ENCODE peak calls at places on chromosomes 1 and 21, in five cellular contexts. One of them, this sample, is unnamed.

GRCh38 chr21:31282095-31282709 is 61.9 kb downstream of the TIAM1 start:
- DNase-seq in ovary: no peak
- DNase-seq in fibroblast of lung: peak; percentile 100
- DNase-seq in AG09319: peak; percentile 15
- DNase-seq in endothelial cell: no peak
- DNase-seq in this sample: no peak

GRCh38 chr1:2985121-2985561 is 36.1 kb upstream of the ACTRT2 start:
- DNase-seq in ovary: no peak
- DNase-seq in fibroblast of lung: no peak
- DNase-seq in AG09319: no peak
- DNase-seq in endothelial cell: no peak
- DNase-seq in this sample: no peak

GRCh38 chr1:36322786-36323635 is 434 bp downstream of the EVA1B start:
- DNase-seq in ovary: peak; percentile 77
- DNase-seq in fibroblast of lung: peak; percentile 54
- DNase-seq in AG09319: no peak
- DNase-seq in endothelial cell: peak; percentile 55
- DNase-seq in this sample: no peak

GRCh38 chr1:211482306-211482705 is 9.7 kb downstream of the RD3 start:
- DNase-seq in ovary: no peak
- DNase-seq in fibroblast of lung: no peak
- DNase-seq in AG09319: no peak
- DNase-seq in endothelial cell: no peak
- DNase-seq in this sample: no peak

GRCh38 chr1:160726498-160727391 is 12.3 kb upstream of the SLAMF7 start:
- DNase-seq in ovary: peak; percentile 60
- DNase-seq in fibroblast of lung: peak; percentile 44
- DNase-seq in AG09319: peak; percentile 11
- DNase-seq in endothelial cell: peak; percentile 63
- DNase-seq in this sample: peak; percentile 37

GRCh38 chr1:109927908-109928307 is 17.3 kb downstream of the CSF1 start:
- DNase-seq in ovary: peak; percentile 92
- DNase-seq in fibroblast of lung: peak; percentile 62
- DNase-seq in AG09319: no peak
- DNase-seq in endothelial cell: no peak
- DNase-seq in this sample: no peak

GRCh38 chr1:15400627-15401026 is 9.1 kb upstream of the EFHD2 start:
- DNase-seq in ovary: no peak
- DNase-seq in fibroblast of lung: no peak
- DNase-seq in AG09319: no peak
- DNase-seq in endothelial cell: no peak
- DNase-seq in this sample: no peak

GRCh38 chr1:99970713-99971255 is 988 bp downstream of the SLC35A3 start:
- DNase-seq in ovary: no peak
- DNase-seq in fibroblast of lung: no peak
- DNase-seq in AG09319: no peak
- DNase-seq in endothelial cell: no peak
- DNase-seq in this sample: no peak

GRCh38 chr21:46604329-46604974 is 430 bp downstream of the S100B start:
- DNase-seq in ovary: no peak
- DNase-seq in fibroblast of lung: no peak
- DNase-seq in AG09319: no peak
- DNase-seq in endothelial cell: no peak
- DNase-seq in this sample: no peak

GRCh38 chr1:208174200-208174599 is 70.0 kb downstream of the PLXNA2 start:
- DNase-seq in ovary: no peak
- DNase-seq in fibroblast of lung: peak; percentile 32
- DNase-seq in AG09319: no peak
- DNase-seq in endothelial cell: no peak
- DNase-seq in this sample: no peak

GRCh38 chr21:14740692-14741091 is 194.6 kb upstream of the SAMSN1 start:
- DNase-seq in ovary: no peak
- DNase-seq in fibroblast of lung: no peak
- DNase-seq in AG09319: no peak
- DNase-seq in endothelial cell: no peak
- DNase-seq in this sample: no peak

GRCh38 chr1:155002479-155003226 is at the start of gene ZBTB7B:
- DNase-seq in ovary: peak; percentile 56
- DNase-seq in fibroblast of lung: peak; percentile 35
- DNase-seq in AG09319: no peak
- DNase-seq in endothelial cell: peak; percentile 43
- DNase-seq in this sample: no peak

GRCh38 chr21:29501451-29501850 is 202.7 kb downstream of the BACH1 start:
- DNase-seq in ovary: no peak
- DNase-seq in fibroblast of lung: peak; percentile 65
- DNase-seq in AG09319: no peak
- DNase-seq in endothelial cell: no peak
- DNase-seq in this sample: no peak

GRCh38 chr1:209241481-209241880 is 342.0 kb upstream of the CAMK1G start:
- DNase-seq in ovary: no peak
- DNase-seq in fibroblast of lung: no peak
- DNase-seq in AG09319: no peak
- DNase-seq in endothelial cell: no peak
- DNase-seq in this sample: no peak

GRCh38 chr1:180925471-180926051 is 12.9 kb downstream of the KIAA1614 start:
- DNase-seq in ovary: no peak
- DNase-seq in fibroblast of lung: no peak
- DNase-seq in AG09319: no peak
- DNase-seq in endothelial cell: no peak
- DNase-seq in this sample: peak; percentile 26

GRCh38 chr1:246532519-246532918 is 25.4 kb upstream of the SMYD3 start:
- DNase-seq in ovary: no peak
- DNase-seq in fibroblast of lung: no peak
- DNase-seq in AG09319: no peak
- DNase-seq in endothelial cell: no peak
- DNase-seq in this sample: no peak

GRCh38 chr1:230067871-230068814 is 1.1 kb downstream of the GALNT2 start:
- DNase-seq in ovary: no peak
- DNase-seq in fibroblast of lung: peak; percentile 38
- DNase-seq in AG09319: no peak
- DNase-seq in endothelial cell: peak; percentile 64
- DNase-seq in this sample: peak; percentile 18

GRCh38 chr1:3510956-3511250 is 56.4 kb downstream of the ARHGEF16 start:
- DNase-seq in ovary: no peak
- DNase-seq in fibroblast of lung: no peak
- DNase-seq in AG09319: no peak
- DNase-seq in endothelial cell: no peak
- DNase-seq in this sample: no peak

GRCh38 chr1:15777913-15778707 is 19.5 kb downstream of the FBLIM1 start:
- DNase-seq in ovary: no peak
- DNase-seq in fibroblast of lung: no peak
- DNase-seq in AG09319: no peak
- DNase-seq in endothelial cell: no peak
- DNase-seq in this sample: no peak

GRCh38 chr1:98794196-98794886 is 132.8 kb downstream of the SNX7 start:
- DNase-seq in ovary: no peak
- DNase-seq in fibroblast of lung: peak; percentile 62
- DNase-seq in AG09319: peak; percentile 36
- DNase-seq in endothelial cell: peak; percentile 39
- DNase-seq in this sample: no peak

GRCh38 chr1:183932412-183932811 is 105.1 kb downstream of the COLGALT2 start:
- DNase-seq in ovary: peak; percentile 85
- DNase-seq in fibroblast of lung: peak; percentile 93
- DNase-seq in AG09319: peak; percentile 54
- DNase-seq in endothelial cell: no peak
- DNase-seq in this sample: no peak

GRCh38 chr1:206953126-206953525 is 6.9 kb upstream of the PIGR start:
- DNase-seq in ovary: no peak
- DNase-seq in fibroblast of lung: no peak
- DNase-seq in AG09319: no peak
- DNase-seq in endothelial cell: no peak
- DNase-seq in this sample: no peak

GRCh38 chr21:34938079-34938764 is 110.9 kb downstream of the RUNX1 start:
- DNase-seq in ovary: no peak
- DNase-seq in fibroblast of lung: peak; percentile 86
- DNase-seq in AG09319: no peak
- DNase-seq in endothelial cell: no peak
- DNase-seq in this sample: no peak

GRCh38 chr1:4170953-4171352 is 270.9 kb upstream of the C1orf174 start:
- DNase-seq in ovary: no peak
- DNase-seq in fibroblast of lung: no peak
- DNase-seq in AG09319: no peak
- DNase-seq in endothelial cell: no peak
- DNase-seq in this sample: no peak

GRCh38 chr1:208086116-208086515 is 158.1 kb downstream of the PLXNA2 start:
- DNase-seq in ovary: no peak
- DNase-seq in fibroblast of lung: peak; percentile 51
- DNase-seq in AG09319: no peak
- DNase-seq in endothelial cell: no peak
- DNase-seq in this sample: no peak

GRCh38 chr1:159746676-159747075 is 32.3 kb upstream of the CRP start:
- DNase-seq in ovary: no peak
- DNase-seq in fibroblast of lung: no peak
- DNase-seq in AG09319: no peak
- DNase-seq in endothelial cell: no peak
- DNase-seq in this sample: no peak

GRCh38 chr1:174996474-174996873 is 3.3 kb upstream of the CACYBP start:
- DNase-seq in ovary: no peak
- DNase-seq in fibroblast of lung: peak; percentile 64
- DNase-seq in AG09319: no peak
- DNase-seq in endothelial cell: no peak
- DNase-seq in this sample: no peak

GRCh38 chr1:174999216-174999925 is 376 bp upstream of the CACYBP start:
- DNase-seq in ovary: peak; percentile 97
- DNase-seq in fibroblast of lung: peak; percentile 99
- DNase-seq in AG09319: peak; percentile 98
- DNase-seq in endothelial cell: peak; percentile 96
- DNase-seq in this sample: peak; percentile 93

GRCh38 chr1:174999926-175000696 is at the start of gene CACYBP:
- DNase-seq in ovary: no peak
- DNase-seq in fibroblast of lung: peak; percentile 38
- DNase-seq in AG09319: no peak
- DNase-seq in endothelial cell: no peak
- DNase-seq in this sample: no peak

GRCh38 chr1:175000697-175001187 is 995 bp downstream of the CACYBP start:
- DNase-seq in ovary: no peak
- DNase-seq in fibroblast of lung: peak; percentile 18
- DNase-seq in AG09319: no peak
- DNase-seq in endothelial cell: no peak
- DNase-seq in this sample: no peak

GRCh38 chr1:174998569-174999215 is 1.1 kb upstream of the CACYBP start:
- DNase-seq in ovary: peak; percentile 36
- DNase-seq in fibroblast of lung: peak; percentile 51
- DNase-seq in AG09319: no peak
- DNase-seq in endothelial cell: peak; percentile 30
- DNase-seq in this sample: peak; percentile 11
- TF ChIP-seq CTCF in ovary: no peak
- TF ChIP-seq CTCF in fibroblast of lung: peak; percentile 81
- TF ChIP-seq CTCF in AG09319: peak; percentile 74
- TF ChIP-seq CTCF in endothelial cell: peak; percentile 90
- TF ChIP-seq CTCF in this sample: peak; percentile 87

GRCh38 chr1:227317541-227318002 is 720 bp downstream of the CDC42BPA start:
- DNase-seq in ovary: peak; percentile 38
- DNase-seq in fibroblast of lung: peak; percentile 65
- DNase-seq in AG09319: peak; percentile 16
- DNase-seq in endothelial cell: peak; percentile 63
- DNase-seq in this sample: peak; percentile 45

GRCh38 chr1:227318003-227318851 is at the start of gene CDC42BPA:
- DNase-seq in ovary: peak; percentile 83
- DNase-seq in fibroblast of lung: peak; percentile 90
- DNase-seq in AG09319: peak; percentile 71
- DNase-seq in endothelial cell: peak; percentile 87
- DNase-seq in this sample: peak; percentile 71

GRCh38 chr1:227320476-227320875 is 2.2 kb upstream of the CDC42BPA start:
- DNase-seq in ovary: no peak
- DNase-seq in fibroblast of lung: no peak
- DNase-seq in AG09319: no peak
- DNase-seq in endothelial cell: no peak
- DNase-seq in this sample: no peak

GRCh38 chr1:227316941-227317540 is 1.3 kb downstream of the CDC42BPA start:
- DNase-seq in ovary: no peak
- DNase-seq in fibroblast of lung: peak; percentile 39
- DNase-seq in AG09319: no peak
- DNase-seq in endothelial cell: no peak
- DNase-seq in this sample: no peak

DNA sequence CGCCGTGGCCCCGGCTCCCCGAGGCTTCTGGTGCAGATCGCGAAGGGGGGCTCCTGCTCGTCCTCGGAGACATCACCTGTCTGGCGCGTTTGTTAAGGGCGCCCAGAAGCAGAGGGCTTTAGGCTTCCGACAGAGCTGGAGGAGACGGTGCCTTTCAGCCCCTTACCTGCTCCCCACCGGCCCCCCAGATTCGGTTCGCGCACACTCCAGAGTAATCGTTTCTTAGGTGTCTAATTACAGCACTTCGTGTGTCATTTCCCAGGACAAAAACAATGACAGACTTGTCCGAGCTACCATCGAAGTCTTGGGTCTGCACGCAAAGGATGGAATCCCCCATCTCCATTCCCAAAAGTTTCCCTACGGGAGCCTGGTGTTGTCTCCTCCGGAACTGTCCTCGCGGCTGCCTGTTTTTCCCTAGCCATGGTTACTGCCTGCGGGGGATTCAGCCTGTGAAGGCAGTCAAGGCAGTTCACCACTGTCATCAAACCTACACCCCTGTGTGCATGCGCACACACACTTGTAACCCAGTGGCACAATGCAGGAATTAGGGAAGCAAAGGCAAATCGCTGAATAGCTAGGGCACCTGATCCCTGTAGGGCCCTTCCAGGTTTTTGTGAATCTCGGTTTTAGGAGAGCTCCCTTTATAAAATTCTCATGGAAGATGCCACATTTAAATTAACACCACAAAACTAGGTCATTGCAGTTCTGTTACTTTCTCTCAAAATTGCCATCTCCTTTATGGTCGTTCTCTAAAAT is 738 bp upstream of the CDC42BPA start:
- DNase-seq in ovary: peak; percentile 63
- DNase-seq in fibroblast of lung: peak; percentile 67
- DNase-seq in AG09319: no peak
- DNase-seq in endothelial cell: peak; percentile 40
- DNase-seq in this sample: no peak
- TF ChIP-seq CTCF in ovary: no peak
- TF ChIP-seq CTCF in fibroblast of lung: no peak
- TF ChIP-seq CTCF in AG09319: no peak
- TF ChIP-seq CTCF in endothelial cell: no peak
- TF ChIP-seq CTCF in this sample: no peak

DNA sequence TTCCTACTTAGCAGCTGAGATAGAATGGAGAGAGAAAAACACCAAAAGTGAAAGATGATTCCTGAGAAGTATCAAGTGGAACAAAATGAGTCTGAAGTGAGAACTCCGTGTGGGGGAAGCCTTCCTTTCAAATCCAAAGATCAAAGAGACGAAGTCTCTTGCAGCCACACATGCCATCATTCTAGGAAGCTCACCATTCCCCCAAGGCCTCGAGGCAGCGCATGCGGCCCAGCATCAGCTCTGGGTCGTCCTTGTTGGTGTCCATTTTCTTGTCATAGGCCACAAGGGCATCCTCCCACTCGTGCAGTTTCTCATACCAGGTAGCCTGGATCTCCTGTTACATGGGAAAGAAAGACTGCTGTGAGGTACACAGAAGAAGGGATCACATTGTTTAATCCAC is 32.2 kb upstream of the ANGPTL7 start:
- DNase-seq in ovary: no peak
- DNase-seq in fibroblast of lung: no peak
- DNase-seq in AG09319: no peak
- DNase-seq in endothelial cell: no peak
- DNase-seq in this sample: no peak
- TF ChIP-seq CTCF in ovary: no peak
- TF ChIP-seq CTCF in fibroblast of lung: no peak
- TF ChIP-seq CTCF in AG09319: no peak
- TF ChIP-seq CTCF in endothelial cell: no peak
- TF ChIP-seq CTCF in this sample: no peak

GRCh38 chr1:62436466-62437272 is at the start of gene USP1:
- DNase-seq in ovary: peak; percentile 97
- DNase-seq in fibroblast of lung: peak; percentile 100
- DNase-seq in AG09319: peak; percentile 99
- DNase-seq in endothelial cell: peak; percentile 93
- DNase-seq in this sample: peak; percentile 88
- TF ChIP-seq CTCF in ovary: no peak
- TF ChIP-seq CTCF in fibroblast of lung: no peak
- TF ChIP-seq CTCF in AG09319: no peak
- TF ChIP-seq CTCF in endothelial cell: no peak
- TF ChIP-seq CTCF in this sample: no peak

This sample was measured in progenitor cell of endocrine pancreas.